ENCODE peak calls at places on chromosomes 2 and 18, in five cellular contexts. X, A, N, J and S are unnamed samples.

GRCh38 chr18:76621184-76621583 is 126.1 kb upstream of the ZNF516 start:
- DNase-seq in X (no peak), A (no peak), N (peak), J (no peak), S (no peak)

GRCh38 chr2:157825885-157826284 is 50.2 kb downstream of the ACVR1 start:
- DNase-seq in X (no peak), A (peak), N (peak), J (peak), S (peak)

GRCh38 chr2:183219853-183220252 is 95.6 kb downstream of the NUP35 start:
- DNase-seq in X (no peak), A (no peak), N (no peak), J (no peak), S (no peak)

GRCh38 chr2:68603059-68603458 is 40.3 kb upstream of the PROKR1 start:
- DNase-seq in X (no peak), A (no peak), N (no peak), J (no peak), S (no peak)

GRCh38 chr2:55721601-55722215 is 28.1 kb upstream of the PNPT1 start:
- DNase-seq in X (no peak), A (no peak), N (peak), J (peak), S (no peak)

GRCh38 chr18:10032331-10032979 is 118.6 kb downstream of the VAPA start:
- DNase-seq in X (no peak), A (no peak), N (no peak), J (no peak), S (no peak)

GRCh38 chr2:56185101-56185581 is 1.4 kb downstream of the CCDC85A start:
- DNase-seq in X (no peak), A (peak), N (peak), J (peak), S (no peak)

GRCh38 chr2:152782171-152782570 is 63.8 kb downstream of the ARL6IP6 start:
- DNase-seq in X (no peak), A (no peak), N (no peak), J (no peak), S (no peak)

GRCh38 chr18:58314284-58314683 is 270.3 kb downstream of the NEDD4L start:
- DNase-seq in X (peak), A (peak), N (peak), J (peak), S (peak)

GRCh38 chr18:62107881-62108280 is 79.0 kb downstream of the PIGN start:
- DNase-seq in X (no peak), A (no peak), N (no peak), J (no peak), S (no peak)

GRCh38 chr2:70946832-70947442 is 11.2 kb downstream of the ATP6V1B1 start:
- DNase-seq in X (peak), A (no peak), N (peak), J (peak), S (no peak)

GRCh38 chr2:168160897-168161296 is 86.5 kb downstream of the STK39 start:
- DNase-seq in X (no peak), A (no peak), N (no peak), J (peak), S (no peak)

GRCh38 chr18:10123006-10123950 is 209.5 kb downstream of the VAPA start:
- DNase-seq in X (no peak), A (no peak), N (no peak), J (no peak), S (no peak)

GRCh38 chr2:119252186-119253113 is 28.8 kb downstream of the STEAP3 start:
- DNase-seq in X (peak), A (no peak), N (peak), J (peak), S (no peak)

GRCh38 chr2:163692081-163692480 is 43.7 kb downstream of the FIGN start:
- DNase-seq in X (no peak), A (no peak), N (no peak), J (no peak), S (no peak)

GRCh38 chr2:240974771-240975572 is 23.4 kb upstream of the SNED1 start:
- DNase-seq in X (no peak), A (no peak), N (peak), J (no peak), S (peak)

GRCh38 chr2:152464853-152465470 is 130.0 kb downstream of the FMNL2 start:
- DNase-seq in X (no peak), A (no peak), N (no peak), J (no peak), S (no peak)

GRCh38 chr2:66888791-66889631 is 454.1 kb downstream of the MEIS1 start:
- DNase-seq in X (peak), A (peak), N (peak), J (peak), S (no peak)

GRCh38 chr18:79944126-79944731 is 7.2 kb downstream of the SLC66A2 start:
- DNase-seq in X (no peak), A (no peak), N (peak), J (no peak), S (peak)

GRCh38 chr2:109290887-109291675 is 162.1 kb downstream of the SH3RF3 start:
- DNase-seq in X (peak), A (no peak), N (peak), J (no peak), S (no peak)

GRCh38 chr2:46294185-46294836 is 2.9 kb upstream of the EPAS1 start:
- DNase-seq in X (no peak), A (no peak), N (peak), J (peak), S (no peak)

GRCh38 chr2:225002656-225003045 is 39.6 kb downstream of the DOCK10 start:
- DNase-seq in X (no peak), A (no peak), N (no peak), J (peak), S (no peak)

GRCh38 chr2:79876430-79876829 is 363.6 kb downstream of the CTNNA2 start:
- DNase-seq in X (no peak), A (no peak), N (no peak), J (peak), S (no peak)

GRCh38 chr2:25078171-25079049 is 36.5 kb downstream of the EFR3B start:
- DNase-seq in X (peak), A (peak), N (peak), J (peak), S (no peak)

GRCh38 chr2:30577151-30577550 is 130.1 kb downstream of the LCLAT1 start:
- DNase-seq in X (no peak), A (no peak), N (no peak), J (no peak), S (no peak)

GRCh38 chr2:239790721-239791120 is 234.4 kb downstream of the NDUFA10 start:
- DNase-seq in X (no peak), A (no peak), N (no peak), J (no peak), S (peak)

GRCh38 chr2:179454443-179455218 is 190.0 kb upstream of the SESTD1 start:
- DNase-seq in X (peak), A (no peak), N (peak), J (peak), S (no peak)

GRCh38 chr2:46538393-46538792 is 59.0 kb downstream of the TMEM247 start:
- DNase-seq in X (no peak), A (no peak), N (peak), J (no peak), S (no peak)

GRCh38 chr2:43112155-43112554 is 114.3 kb downstream of the ZFP36L2 start:
- DNase-seq in X (no peak), A (no peak), N (no peak), J (no peak), S (no peak)

GRCh38 chr2:193738892-193739291 is 1544.2 kb upstream of the TMEFF2 start:
- DNase-seq in X (no peak), A (no peak), N (no peak), J (no peak), S (no peak)

GRCh38 chr2:238700122-238700457 is 147.8 kb upstream of the TWIST2 start:
- DNase-seq in X (no peak), A (no peak), N (peak), J (no peak), S (peak)

GRCh38 chr2:5596848-5597247 is 95.3 kb upstream of the SOX11 start:
- DNase-seq in X (no peak), A (no peak), N (no peak), J (no peak), S (no peak)

GRCh38 chr2:21361406-21361805 is 237.6 kb downstream of the TDRD15 start:
- DNase-seq in X (no peak), A (no peak), N (no peak), J (no peak), S (no peak)

GRCh38 chr2:199441759-199442158 is 16.0 kb downstream of the SATB2 start:
- DNase-seq in X (no peak), A (no peak), N (no peak), J (peak), S (no peak)

GRCh38 chr2:16716051-16716450 is 50.4 kb upstream of the CYRIA start:
- DNase-seq in X (no peak), A (no peak), N (no peak), J (no peak), S (no peak)

GRCh38 chr18:59470627-59471121 is 111.6 kb upstream of the LMAN1 start:
- DNase-seq in X (no peak), A (peak), N (no peak), J (no peak), S (no peak)

GRCh38 chr2:152560163-152560562 is 157.1 kb downstream of the PRPF40A start:
- DNase-seq in X (no peak), A (no peak), N (peak), J (peak), S (no peak)

GRCh38 chr2:158489366-158490112 is 32.8 kb downstream of the PKP4 start:
- DNase-seq in X (no peak), A (no peak), N (no peak), J (no peak), S (no peak)

GRCh38 chr2:192194866-192195547 is at the start of gene TMEFF2:
- DNase-seq in X (peak), A (peak), N (peak), J (peak), S (peak)
- H3K4me3 ChIP-seq in X (peak), A (peak), N (peak), J (peak), S (peak)

GRCh38 chr18:35054401-35054800 is 13.2 kb downstream of the MAPRE2 start:
- DNase-seq in X (no peak), A (no peak), N (no peak), J (no peak), S (no peak)
- H3K4me3 ChIP-seq in X (no peak), A (no peak), N (no peak), J (no peak), S (no peak)

GRCh38 chr2:72144746-72145657 is 2.7 kb downstream of the CYP26B1 start:
- DNase-seq in X (no peak), A (peak), N (peak), J (peak), S (no peak)

GRCh38 chr2:72142743-72143440 is 4.8 kb downstream of the CYP26B1 start:
- DNase-seq in X (no peak), A (peak), N (peak), J (no peak), S (no peak)

GRCh38 chr2:72143441-72144356 is 4.0 kb downstream of the CYP26B1 start:
- DNase-seq in X (no peak), A (peak), N (peak), J (no peak), S (no peak)

GRCh38 chr2:72145658-72146329 is 1.9 kb downstream of the CYP26B1 start:
- DNase-seq in X (no peak), A (no peak), N (peak), J (no peak), S (no peak)

GRCh38 chr2:72144412-72144745 is 3.3 kb downstream of the CYP26B1 start:
- DNase-seq in X (no peak), A (no peak), N (no peak), J (no peak), S (no peak)
- H3K4me3 ChIP-seq in X (no peak), A (peak), N (peak), J (peak), S (peak)

DNA sequence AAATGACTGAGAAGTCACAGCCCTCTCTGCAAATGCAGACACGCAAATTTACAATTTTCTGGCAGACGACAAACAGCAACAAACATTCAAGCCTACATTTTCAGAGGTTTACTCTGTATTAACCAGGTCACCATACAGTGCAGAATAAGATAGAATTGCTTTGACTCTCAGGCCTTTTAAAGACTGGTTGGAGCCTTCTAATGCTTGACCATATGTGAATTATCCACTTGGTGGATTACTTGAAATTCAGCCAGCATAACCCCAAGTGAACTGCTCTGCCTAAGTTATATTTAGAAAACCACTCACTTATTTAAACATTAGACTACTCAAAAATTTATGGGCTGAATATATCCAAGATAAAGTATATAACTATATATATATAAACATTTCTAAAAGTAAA is 280.9 kb upstream of the STON1 start:
- DNase-seq in X (peak), A (no peak), N (peak), J (peak), S (no peak)
- H3K4me3 ChIP-seq in X (peak), A (no peak), N (no peak), J (peak), S (no peak)

GRCh38 chr2:231714639-231715498 is 6.5 kb downstream of the PTMA start:
- DNase-seq in X (no peak), A (peak), N (peak), J (peak), S (peak)

GRCh38 chr2:231711677-231712461 is 3.5 kb downstream of the PTMA start:
- DNase-seq in X (no peak), A (no peak), N (peak), J (no peak), S (peak)

GRCh38 chr2:231715988-231716616 is 7.8 kb downstream of the PTMA start:
- DNase-seq in X (no peak), A (no peak), N (peak), J (no peak), S (no peak)

GRCh38 chr2:231715499-231715837 is 7.1 kb downstream of the PTMA start:
- DNase-seq in X (no peak), A (no peak), N (no peak), J (no peak), S (peak)

DNA sequence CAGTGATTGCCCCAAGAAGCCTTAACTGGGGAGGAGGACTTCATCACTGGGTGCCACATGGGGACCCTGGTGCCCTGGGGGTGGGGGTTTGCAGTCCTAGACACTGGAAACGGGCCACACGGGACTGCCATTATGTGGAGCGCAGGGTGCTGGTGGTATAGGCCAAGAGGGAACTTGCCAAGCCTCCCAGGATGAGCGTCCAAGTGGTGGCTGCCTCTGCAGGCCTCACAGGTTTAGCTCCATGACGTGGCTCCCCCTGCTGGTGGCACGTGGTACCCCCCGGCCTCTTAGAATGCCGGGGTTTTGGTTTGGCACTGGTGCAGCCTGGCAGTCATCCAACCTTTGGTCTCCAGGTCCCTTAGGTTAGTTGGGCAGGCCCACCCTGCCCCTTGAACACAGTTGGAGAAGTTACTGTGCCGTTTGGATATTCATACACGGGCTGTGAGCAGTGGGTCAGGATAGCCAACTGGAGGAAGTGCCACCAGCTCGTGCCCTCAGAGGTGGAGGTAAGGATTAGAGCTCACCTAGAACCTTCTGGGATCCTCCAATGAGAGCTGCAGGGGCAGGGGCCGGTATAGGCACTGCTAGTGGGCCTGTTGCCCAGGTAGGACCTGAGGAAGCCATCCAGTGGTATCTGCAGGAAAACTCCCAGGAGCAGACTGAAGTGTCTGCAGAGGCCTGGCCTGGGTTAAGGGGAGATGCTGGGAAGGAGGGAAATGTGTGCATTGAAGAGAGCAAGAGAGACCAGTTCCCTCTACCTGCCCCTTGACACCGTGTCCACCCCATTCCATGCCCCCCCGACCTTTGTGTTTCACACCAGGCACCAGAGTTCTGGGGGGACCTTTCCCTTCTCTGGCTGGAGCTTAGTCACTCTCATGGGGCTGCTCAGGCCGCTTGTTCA is 5.7 kb downstream of the PTMA start:
- DNase-seq in X (peak), A (peak), N (peak), J (peak), S (peak)
- H3K4me3 ChIP-seq in X (no peak), A (no peak), N (no peak), J (no peak), S (no peak)

DNA sequence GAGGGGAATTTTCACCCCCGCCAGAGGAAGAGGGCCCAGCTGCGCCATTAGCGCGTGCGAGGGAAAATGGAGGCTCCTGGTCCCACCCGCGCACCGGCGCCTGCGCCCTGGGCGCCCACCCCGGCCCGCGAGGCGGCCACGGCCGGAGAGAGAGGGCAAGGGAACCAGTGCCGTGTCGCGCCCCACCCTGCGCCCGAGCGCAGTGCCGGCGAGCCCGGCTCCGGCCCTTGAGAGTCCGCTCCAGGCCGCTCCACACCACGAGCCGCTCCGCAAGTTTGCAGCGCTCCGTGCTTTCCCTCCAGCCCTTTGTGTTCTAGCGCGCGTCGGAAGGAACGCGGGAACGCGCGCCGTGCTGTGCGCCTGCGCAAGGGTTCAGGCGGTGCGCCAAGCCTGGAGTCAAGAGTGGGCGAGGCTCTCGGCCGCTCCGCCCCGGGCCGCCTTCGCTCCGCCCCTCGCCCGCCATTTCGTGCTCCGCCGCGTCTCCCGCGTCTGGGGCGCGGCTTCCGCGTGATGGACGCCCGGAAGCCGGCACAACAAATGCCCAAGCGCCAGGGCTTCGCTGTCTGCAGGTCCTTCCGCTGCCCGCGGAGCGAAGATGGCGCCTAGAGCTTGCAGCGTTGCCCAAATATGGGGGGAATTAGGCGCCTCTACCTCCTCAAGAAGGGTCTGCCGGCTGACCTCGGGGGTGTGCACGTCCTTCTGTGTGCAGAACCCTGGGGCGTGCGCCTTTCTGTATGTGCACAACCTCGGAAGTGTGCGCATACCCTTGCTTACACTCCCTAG is 46.1 kb upstream of the PTMA start:
- DNase-seq in X (peak), A (peak), N (peak), J (peak), S (peak)
- H3K4me3 ChIP-seq in X (peak), A (peak), N (peak), J (peak), S (peak)

GRCh38 chr2:197675246-197675645 is at the start of gene RFTN2:
- DNase-seq in X (no peak), A (no peak), N (peak), J (no peak), S (no peak)

GRCh38 chr2:197673142-197673541 is 2.2 kb downstream of the RFTN2 start:
- DNase-seq in X (no peak), A (no peak), N (no peak), J (no peak), S (no peak)

GRCh38 chr2:197674546-197674945 is 841 bp downstream of the RFTN2 start:
- DNase-seq in X (no peak), A (no peak), N (peak), J (no peak), S (no peak)

GRCh38 chr2:197673606-197674005 is 1.8 kb downstream of the RFTN2 start:
- DNase-seq in X (no peak), A (no peak), N (no peak), J (no peak), S (no peak)

GRCh38 chr2:197674060-197674459 is 1.3 kb downstream of the RFTN2 start:
- DNase-seq in X (no peak), A (no peak), N (no peak), J (no peak), S (no peak)
- H3K4me3 ChIP-seq in X (peak), A (no peak), N (peak), J (no peak), S (peak)